ENCODE peak calls at places on chromosomes 5 and 9, in nine cellular contexts. J, Q, Y, D, S, G, X, I and U are unnamed samples.

GRCh38 chr5:1477341-1477740 is 32.1 kb upstream of the SLC6A3 start:
- DNase-seq in I (no peak), X (no peak), G (no peak), Y (no peak), D (no peak), Q (no peak), S (no peak), J (no peak), U (no peak)

GRCh38 chr9:106860731-106861584 is 2.0 kb upstream of the ZNF462 start:
- DNase-seq in X (peak; percentile 83), J (no peak), G (peak; percentile 60), Q (no peak), S (peak; percentile 49), D (no peak), Y (peak; percentile 38), I (no peak), U (no peak)

GRCh38 chr5:14816999-14817761 is 54.4 kb downstream of the ANKH start:
- DNase-seq in G (no peak), Y (no peak), I (no peak), J (no peak), X (no peak), S (no peak), D (no peak), Q (peak; percentile 44), U (no peak)

GRCh38 chr5:149423287-149424268 is 44.5 kb upstream of the IL17B start:
- DNase-seq in J (no peak), Y (no peak), I (no peak), S (peak; percentile 89), X (no peak), Q (peak; percentile 63), D (no peak), G (no peak), U (no peak)

GRCh38 chr9:128685636-128686489 is 3.2 kb upstream of the SET start:
- DNase-seq in J (peak; percentile 41), G (no peak), S (no peak), Q (no peak), X (no peak), D (no peak), Y (no peak), I (no peak), U (no peak)

GRCh38 chr5:84381501-84382362 is 2.9 kb downstream of the EDIL3 start:
- DNase-seq in Y (no peak), X (no peak), D (no peak), G (no peak), J (no peak), S (peak; percentile 0), I (no peak), Q (no peak), U (no peak)

GRCh38 chr5:143435207-143435657 is 31.7 kb upstream of the NR3C1 start:
- DNase-seq in Y (no peak), G (no peak), I (no peak), S (no peak), J (peak; percentile 49), X (no peak), D (no peak), Q (no peak), U (peak; percentile 5)

GRCh38 chr5:116664988-116665387 is 90.4 kb upstream of the SEMA6A start:
- DNase-seq in D (no peak), Y (no peak), I (no peak), G (no peak), J (no peak), S (no peak), Q (no peak), X (no peak), U (no peak)

GRCh38 chr9:19782005-19782404 is 6.8 kb downstream of the SLC24A2 start:
- DNase-seq in I (no peak), D (no peak), G (no peak), Y (no peak), Q (no peak), J (no peak), S (peak; percentile 77), X (peak; percentile 50), U (no peak)

GRCh38 chr5:1178529-1179382 is 22.6 kb upstream of the SLC6A19 start:
- DNase-seq in X (no peak), Y (no peak), D (no peak), S (no peak), I (no peak), G (no peak), Q (no peak), J (no peak), U (no peak)

GRCh38 chr5:121988443-121988842 is 26.7 kb downstream of the SRFBP1 start:
- DNase-seq in G (no peak), X (no peak), I (peak; percentile 42), Y (no peak), D (no peak), S (no peak), J (no peak), Q (no peak), U (no peak)

GRCh38 chr9:2285411-2285810 is 270.3 kb downstream of the SMARCA2 start:
- DNase-seq in S (no peak), D (no peak), X (no peak), Y (no peak), J (no peak), G (no peak), Q (no peak), I (no peak), U (no peak)

DNA sequence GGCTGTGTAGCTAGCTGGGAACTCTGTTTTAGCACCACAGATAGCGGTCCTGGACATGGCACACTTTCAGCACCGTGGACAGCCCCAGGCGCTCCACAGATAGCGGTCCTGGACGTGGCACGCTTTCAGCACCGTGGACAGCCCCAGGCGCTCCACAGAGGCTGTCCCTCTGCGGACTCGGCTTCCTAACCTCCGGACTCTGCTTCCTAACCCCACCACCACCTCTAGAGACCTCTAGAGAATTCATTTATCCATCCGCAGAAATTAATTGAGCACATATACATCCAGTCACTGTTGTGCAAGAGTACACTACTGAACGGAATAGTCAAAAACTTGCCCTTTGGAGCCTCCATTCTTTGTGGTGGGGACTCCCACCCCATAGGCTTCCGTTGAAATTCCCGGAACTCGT is 27.4 kb downstream of the UNC5A start:
- DNase-seq in X (peak; percentile 98), J (peak; percentile 83), Q (peak; percentile 53), Y (peak; percentile 78), I (peak; percentile 88), G (peak; percentile 84), S (peak; percentile 99), D (peak; percentile 61), U (peak; percentile 43)
- H3K27me3 ChIP-seq in X (peaks cover 9% of the 10 kb centered on the region), J (no peaks in the 10 kb centered on the region), Q (peaks cover 11% of the 10 kb centered on the region), Y (peaks cover 8% of the 10 kb centered on the region), I (no peaks in the 10 kb centered on the region), G (no peaks in the 10 kb centered on the region), S (no peaks in the 10 kb centered on the region), D (no peaks in the 10 kb centered on the region), U (peaks cover 20% of the 10 kb centered on the region)

GRCh38 chr5:169331292-169331852 is 30.4 kb upstream of the SLIT3 start:
- DNase-seq in Q (no peak), D (no peak), I (peak; percentile 55), Y (no peak), J (no peak), S (no peak), G (no peak), X (peak; percentile 20), U (no peak)
- TF ChIP-seq CTCF in Q (no peak), D (no peak), I (peak; percentile 41), Y (no peak), J (no peak), S (peak; percentile 10), G (no peak), X (peak; percentile 20), U (no peak)

DNA sequence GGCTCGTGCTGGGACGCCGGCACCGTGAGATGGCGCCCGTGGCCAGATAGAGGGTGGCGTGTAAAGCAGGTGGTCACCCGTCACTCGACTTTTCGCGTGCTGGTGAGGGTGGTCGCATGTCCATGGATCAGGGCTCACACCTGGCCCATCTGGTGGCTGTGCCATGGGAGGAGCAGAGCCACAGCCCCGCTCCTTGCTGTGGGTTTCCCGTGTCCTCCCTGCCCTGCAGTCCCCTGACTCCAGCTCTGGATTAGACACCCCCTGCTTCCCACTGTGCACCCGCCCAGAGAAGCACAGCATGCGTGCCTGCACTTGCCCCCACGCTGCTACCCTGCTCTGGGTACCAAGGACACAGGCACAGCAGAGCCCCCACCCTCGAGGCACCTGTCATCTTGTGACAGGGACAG is 1.8 kb upstream of the TMEM250 start:
- DNase-seq in Q (no peak), X (no peak), S (no peak), D (no peak), G (no peak), Y (no peak), J (no peak), I (no peak), U (no peak)
- H3K27me3 ChIP-seq in Q (peaks cover 11% of the 10 kb centered on the region), X (no peaks in the 10 kb centered on the region), S (peaks cover 7% of the 10 kb centered on the region), D (no peaks in the 10 kb centered on the region), G (no peaks in the 10 kb centered on the region), Y (no peaks in the 10 kb centered on the region), J (no peaks in the 10 kb centered on the region), I (no peaks in the 10 kb centered on the region), U (peaks cover 11% of the 10 kb centered on the region)

GRCh38 chr9:95772320-95773060 is 103.0 kb upstream of the ERCC6L2 start:
- DNase-seq in J (peak; percentile 55), I (peak; percentile 53), Q (no peak), Y (peak; percentile 69), D (no peak), G (no peak), S (peak; percentile 75), X (peak; percentile 72), U (no peak)
- TF ChIP-seq CTCF in J (no peak), I (no peak), Q (peak; percentile 21), Y (peak; percentile 31), D (no peak), G (no peak), S (no peak), X (no peak), U (no peak)